ENCODE peak calls at places on chromosomes 12 and 14, in eight cellular contexts. B is fibroblast of lung, H is sigmoid colon, N is PC-9, D is left ventricle myocardium inferior, T is cardiac fibroblast, M is brain microvascular endothelial cell, F is psoas muscle. O is an unnamed sample.

GRCh38 chr14:91140672-91141071 is 26.8 kb downstream of the DGLUCY start:
- DNase-seq in B (peak; percentile 17), H (no peak), N (peak; percentile 3), D (no peak), T (peak; percentile 44), M (peak; percentile 8), F (no peak), O (no peak)

GRCh38 chr12:90729741-90730140 is 225.2 kb downstream of the CCER1 start:
- DNase-seq in B (peak; percentile 45), H (no peak), N (peak; percentile 3), D (no peak), T (peak; percentile 6), M (peak; percentile 62), F (no peak), O (no peak)

GRCh38 chr12:131222271-131223139 is 268.8 kb downstream of the ADGRD1 start:
- DNase-seq in B (no peak), H (no peak), N (no peak), D (no peak), T (no peak), M (no peak), F (no peak), O (no peak)

GRCh38 chr14:54804720-54805060 is 97.9 kb downstream of the GCH1 start:
- DNase-seq in B (no peak), H (no peak), N (peak; percentile 23), D (no peak), T (no peak), M (no peak), F (no peak), O (no peak)

GRCh38 chr14:67270354-67270753 is 29.1 kb downstream of the PALS1 start:
- DNase-seq in B (peak; percentile 28), H (no peak), N (no peak), D (no peak), T (peak; percentile 38), M (no peak), F (no peak), O (no peak)

GRCh38 chr14:25048170-25049126 is 1.5 kb downstream of the STXBP6 start:
- DNase-seq in B (peak; percentile 87), H (peak; percentile 89), N (peak; percentile 44), D (peak; percentile 45), T (peak; percentile 84), M (no peak), F (peak; percentile 72), O (no peak)

GRCh38 chr12:89971880-89972279 is 263.2 kb upstream of the ATP2B1 start:
- DNase-seq in B (peak; percentile 50), H (no peak), N (peak; percentile 24), D (no peak), T (peak; percentile 89), M (no peak), F (no peak), O (no peak)

GRCh38 chr12:12716151-12716844 is 870 bp upstream of the CDKN1B start:
- DNase-seq in B (peak; percentile 37), H (no peak), N (peak; percentile 19), D (no peak), T (peak; percentile 54), M (no peak), F (no peak), O (no peak)

GRCh38 chr12:124742111-124742510 is 121.6 kb downstream of the SCARB1 start:
- DNase-seq in B (no peak), H (peak; percentile 91), N (no peak), D (no peak), T (no peak), M (no peak), F (no peak), O (no peak)

GRCh38 chr12:110983811-110984210 is 63.4 kb upstream of the MYL2 start:
- DNase-seq in B (no peak), H (no peak), N (no peak), D (no peak), T (no peak), M (no peak), F (no peak), O (no peak)

GRCh38 chr12:25459541-25459951 is 93.5 kb downstream of the LMNTD1 start:
- DNase-seq in B (no peak), H (no peak), N (no peak), D (peak; percentile 23), T (no peak), M (no peak), F (no peak), O (no peak)

GRCh38 chr12:104668274-104668718 is 211.5 kb downstream of the CHST11 start:
- DNase-seq in B (peak; percentile 58), H (no peak), N (no peak), D (peak; percentile 51), T (peak; percentile 87), M (peak; percentile 92), F (no peak), O (no peak)

GRCh38 chr12:62730649-62731377 is 204.1 kb downstream of the PPM1H start:
- DNase-seq in B (peak; percentile 92), H (no peak), N (no peak), D (no peak), T (peak; percentile 71), M (peak; percentile 81), F (no peak), O (peak; percentile 82)

GRCh38 chr12:40117818-40118217 is 11.9 kb upstream of the SLC2A13 start:
- DNase-seq in B (no peak), H (no peak), N (no peak), D (no peak), T (no peak), M (no peak), F (no peak), O (no peak)

GRCh38 chr12:114954626-114955025 is 270.7 kb upstream of the TBX3 start:
- DNase-seq in B (no peak), H (no peak), N (no peak), D (no peak), T (no peak), M (no peak), F (no peak), O (no peak)

GRCh38 chr14:42429401-42429800 is 822.7 kb downstream of the LRFN5 start:
- DNase-seq in B (no peak), H (no peak), N (no peak), D (no peak), T (no peak), M (no peak), F (no peak), O (no peak)

GRCh38 chr12:25194722-25195055 is 271 bp downstream of the DNAI7 start:
- DNase-seq in B (no peak), H (no peak), N (no peak), D (no peak), T (no peak), M (no peak), F (no peak), O (no peak)

GRCh38 chr12:121796855-121797751 is 3.6 kb upstream of the RHOF start:
- DNase-seq in B (peak; percentile 90), H (peak; percentile 96), N (peak; percentile 97), D (peak; percentile 96), T (peak; percentile 90), M (peak; percentile 68), F (peak; percentile 98), O (peak; percentile 80)

GRCh38 chr14:38122241-38122640 is 85.5 kb upstream of the SSTR1 start:
- DNase-seq in B (peak; percentile 14), H (no peak), N (no peak), D (no peak), T (no peak), M (no peak), F (no peak), O (no peak)

GRCh38 chr14:91115986-91116385 is 2.1 kb downstream of the DGLUCY start:
- DNase-seq in B (peak; percentile 20), H (no peak), N (no peak), D (no peak), T (peak; percentile 40), M (no peak), F (no peak), O (no peak)

DNA sequence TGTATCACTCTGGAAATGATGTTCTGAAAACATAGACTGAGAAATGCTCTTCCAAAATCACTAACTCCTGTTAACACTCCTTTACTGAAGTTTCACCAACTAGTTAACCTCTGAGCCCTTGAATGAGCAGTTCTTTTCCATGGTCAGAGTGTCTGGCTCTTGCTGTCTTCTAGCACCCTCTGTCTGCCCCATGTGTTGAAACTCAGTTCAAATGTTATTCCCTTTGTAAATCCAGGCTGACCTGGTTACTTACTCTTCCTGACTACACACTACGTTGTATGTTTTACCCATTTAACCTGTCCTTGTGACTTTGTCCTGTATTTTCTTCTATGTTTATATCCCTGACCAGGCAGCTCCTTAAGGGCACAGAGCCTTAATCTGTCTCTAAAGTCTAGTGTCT is 388.9 kb upstream of the RPL10L start:
- DNase-seq in B (peak; percentile 14), H (no peak), N (no peak), D (no peak), T (no peak), M (peak; percentile 50), F (no peak), O (no peak)
- TF ChIP-seq CTCF in B (no peak), H (no peak), N (no peak), D (no peak), T (no peak), M (peak; percentile 65), F (no peak), O (no peak)

DNA sequence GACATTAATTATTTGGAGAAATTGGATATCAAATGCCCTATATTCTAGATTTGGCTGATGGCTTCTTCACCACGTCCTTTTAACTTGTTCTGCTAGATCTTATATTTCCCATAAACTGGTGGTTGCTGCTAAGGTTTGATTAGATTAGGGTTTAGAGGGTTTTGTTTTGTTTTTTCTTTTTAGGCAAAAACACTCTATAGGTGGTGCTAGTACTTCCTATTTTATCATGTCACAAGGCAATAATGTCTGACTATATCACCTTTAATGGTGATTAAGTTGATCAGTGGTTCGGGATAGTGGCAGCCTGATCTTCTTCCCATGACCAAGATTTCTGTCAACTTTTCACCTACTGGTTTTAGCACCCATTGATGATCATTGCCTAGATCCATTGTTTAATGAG is 455.1 kb downstream of the RAD51B start:
- DNase-seq in B (no peak), H (no peak), N (no peak), D (no peak), T (no peak), M (no peak), F (no peak), O (no peak)
- TF ChIP-seq CTCF in B (no peak), H (no peak), N (no peak), D (no peak), T (no peak), M (no peak), F (no peak), O (no peak)

DNA sequence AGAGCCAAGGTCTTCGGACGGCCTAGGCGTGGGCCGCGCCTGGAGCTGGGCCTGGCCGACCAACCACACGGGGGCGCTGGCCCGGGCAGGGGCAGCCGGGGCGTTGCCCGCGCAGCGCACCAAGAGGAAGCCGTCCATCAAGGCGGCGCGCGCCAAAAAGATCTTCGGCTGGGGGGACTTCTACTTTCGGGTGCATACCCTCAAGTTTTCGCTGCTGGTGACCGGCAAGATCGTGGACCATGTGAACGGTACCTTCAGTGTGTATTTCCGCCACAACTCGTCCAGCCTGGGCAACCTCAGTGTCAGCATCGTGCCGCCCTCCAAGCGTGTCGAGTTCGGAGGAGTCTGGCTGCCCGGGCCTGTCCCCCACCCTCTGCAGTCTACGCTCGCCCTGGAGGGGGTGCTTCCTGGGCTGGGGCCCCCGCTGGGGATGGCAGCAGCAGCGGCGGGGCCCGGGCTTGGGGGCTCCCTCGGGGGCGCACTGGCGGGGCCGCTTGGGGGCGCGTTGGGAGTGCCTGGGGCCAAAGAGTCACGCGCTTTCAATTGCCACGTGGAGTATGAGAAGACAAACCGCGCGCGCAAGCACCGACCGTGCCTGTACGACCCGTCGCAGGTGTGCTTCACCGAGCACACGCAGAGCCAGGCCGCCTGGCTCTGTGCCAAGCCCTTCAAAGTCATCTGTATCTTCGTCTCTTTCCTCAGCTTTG is 4.4 kb upstream of the SHMT2 start:
- DNase-seq in B (no peak), H (peak; percentile 71), N (no peak), D (peak; percentile 55), T (peak; percentile 49), M (no peak), F (no peak), O (no peak)
- TF ChIP-seq CTCF in B (peak; percentile 22), H (peak; percentile 45), N (no peak), D (peak; percentile 66), T (no peak), M (peak; percentile 42), F (peak; percentile 43), O (peak; percentile 6)

GRCh38 chr12:42255221-42255874 is 17.3 kb upstream of the YAF2 start:
- DNase-seq in B (no peak), H (no peak), N (no peak), D (no peak), T (no peak), M (no peak), F (no peak), O (no peak)
- TF ChIP-seq CTCF in B (no peak), H (no peak), N (no peak), D (no peak), T (no peak), M (peak; percentile 19), F (no peak), O (no peak)

O was measured in AG09319.